ENCODE peak calls at places on chromosome 6, in five cellular contexts. A is activated T-cell treated with anti-CD3 and anti-CD28 coated beads for 1 hour, N is T47D, B is uterus, O is AG08395. U is an unnamed sample.

GRCh38 chr6:39861663-39862062 is 69.5 kb downstream of the DAAM2 start:
- DNase-seq in A (no peak), N (no peak), B (no peak), O (no peak), U (no peak)

GRCh38 chr6:7112741-7113313 is 5.1 kb downstream of the RREB1 start:
- DNase-seq in A (peak; percentile 19), N (no peak), B (no peak), O (peak; percentile 32), U (peak; percentile 19)

GRCh38 chr6:7846971-7847818 is 63.4 kb downstream of the TXNDC5 start:
- DNase-seq in A (no peak), N (no peak), B (no peak), O (peak; percentile 31), U (no peak)

GRCh38 chr6:53703047-53703446 is 37.5 kb upstream of the KLHL31 start:
- DNase-seq in A (no peak), N (no peak), B (no peak), O (no peak), U (no peak)

GRCh38 chr6:90393232-90393884 is 96.7 kb upstream of the BACH2 start:
- DNase-seq in A (peak; percentile 51), N (no peak), B (peak; percentile 65), O (peak; percentile 73), U (peak; percentile 71)

GRCh38 chr6:139013185-139013800 is 15.3 kb upstream of the ABRACL start:
- DNase-seq in A (no peak), N (no peak), B (no peak), O (no peak), U (no peak)

GRCh38 chr6:169832247-169832948 is 81.0 kb downstream of the ERMARD start:
- DNase-seq in A (no peak), N (no peak), B (no peak), O (no peak), U (no peak)

GRCh38 chr6:133568970-133569889 is 319.7 kb upstream of the TCF21 start:
- DNase-seq in A (no peak), N (peak; percentile 21), B (peak; percentile 35), O (peak; percentile 85), U (no peak)

GRCh38 chr6:79570129-79570801 is 33.0 kb upstream of the LCA5 start:
- DNase-seq in A (no peak), N (no peak), B (peak; percentile 32), O (no peak), U (no peak)

GRCh38 chr6:100175814-100176275 is 181.8 kb upstream of the MCHR2 start:
- DNase-seq in A (no peak), N (no peak), B (no peak), O (peak; percentile 70), U (no peak)

GRCh38 chr6:158572653-158573541 is 13.0 kb downstream of the TMEM181 start:
- DNase-seq in A (no peak), N (no peak), B (no peak), O (no peak), U (no peak)

GRCh38 chr6:122817766-122818165 is 28.7 kb downstream of the SMPDL3A start:
- DNase-seq in A (no peak), N (no peak), B (no peak), O (no peak), U (no peak)

GRCh38 chr6:158770948-158771347 is 48.2 kb downstream of the EZR start:
- DNase-seq in A (no peak), N (no peak), B (no peak), O (no peak), U (no peak)

GRCh38 chr6:3776881-3777507 is 25.5 kb upstream of the PXDC1 start:
- DNase-seq in A (no peak), N (no peak), B (no peak), O (no peak), U (no peak)

GRCh38 chr6:112466378-112467151 is 119.4 kb downstream of the RFPL4B start:
- DNase-seq in A (no peak), N (no peak), B (no peak), O (peak; percentile 11), U (no peak)

GRCh38 chr6:168121308-168121665 is 42.3 kb upstream of the FRMD1 start:
- DNase-seq in A (no peak), N (no peak), B (peak; percentile 7), O (no peak), U (peak; percentile 0)

GRCh38 chr6:143964667-143965066 is 43.4 kb downstream of the PLAGL1 start:
- DNase-seq in A (no peak), N (no peak), B (no peak), O (no peak), U (no peak)

GRCh38 chr6:126748141-126748540 is 370.3 kb upstream of the RSPO3 start:
- DNase-seq in A (no peak), N (no peak), B (no peak), O (peak; percentile 5), U (no peak)

GRCh38 chr6:152087096-152087495 is 279.6 kb downstream of the ESR1 start:
- DNase-seq in A (no peak), N (no peak), B (no peak), O (no peak), U (no peak)

GRCh38 chr6:168117942-168118341 is 38.9 kb upstream of the FRMD1 start:
- DNase-seq in A (no peak), N (no peak), B (no peak), O (no peak), U (no peak)

GRCh38 chr6:37713529-37714119 is 15.9 kb upstream of the MDGA1 start:
- DNase-seq in A (no peak), N (no peak), B (no peak), O (peak; percentile 66), U (no peak)

GRCh38 chr6:42226251-42227143 is 8.8 kb upstream of the MRPS10 start:
- DNase-seq in A (no peak), N (no peak), B (no peak), O (peak; percentile 47), U (no peak)

GRCh38 chr6:111105578-111105977 is 18.3 kb downstream of the SLC16A10 start:
- DNase-seq in A (no peak), N (no peak), B (peak; percentile 32), O (no peak), U (no peak)

GRCh38 chr6:13415276-13415675 is 72.1 kb downstream of the GFOD1 start:
- DNase-seq in A (no peak), N (no peak), B (no peak), O (no peak), U (no peak)

GRCh38 chr6:109738200-109738599 is 47.1 kb downstream of the FIG4 start:
- DNase-seq in A (no peak), N (no peak), B (no peak), O (no peak), U (no peak)

GRCh38 chr6:149453597-149454340 is 31.0 kb downstream of the ZC3H12D start:
- DNase-seq in A (no peak), N (no peak), B (no peak), O (no peak), U (no peak)

GRCh38 chr6:87663434-87663833 is 38.6 kb downstream of the AKIRIN2 start:
- DNase-seq in A (no peak), N (no peak), B (no peak), O (no peak), U (no peak)

GRCh38 chr6:2940010-2940850 is 31.1 kb downstream of the SERPINB6 start:
- DNase-seq in A (peak; percentile 52), N (no peak), B (no peak), O (no peak), U (peak; percentile 76)

GRCh38 chr6:2448826-2449571 is 203.6 kb upstream of the GMDS start:
- DNase-seq in A (no peak), N (peak; percentile 60), B (no peak), O (peak; percentile 85), U (no peak)

U was measured in activated T-helper 2 cell treated with anti-CD3 and anti-CD28 coated beads, Interferon-gamma antibody, Interleukin-2, Interleukin-4, amounts not matched to agents 10 μg/mL and 5 μg/mL and 100 μg/mL, durations not matched to agents 14 hours and 24 hours and 36 hours.